ENCODE peak calls at places on chromosomes 4 and X, in nine cellular contexts. W, M, Z, O, G, P, L, N and I are unnamed samples.
A peak's percentile ranks its signal among the peaks of the same experiment; 100 is the strongest.

GRCh38 chr4:80201326-80202151 is 4.2 kb downstream of the PRDM8 start:
- DNase-seq in O (peak; percentile 59), P (peak; percentile 80), M (peak; percentile 54), Z (peak; percentile 48), G (no peak), W (peak; percentile 54), N (no peak), L (no peak), I (no peak)

GRCh38 chr4:19213388-19213787 is 1038.3 kb upstream of the SLIT2 start:
- DNase-seq in M (peak; percentile 1), L (no peak), O (no peak), P (no peak), Z (no peak), N (no peak), G (no peak), W (no peak), I (no peak)

GRCh38 chr4:92234393-92235176 is 69.2 kb upstream of the GRID2 start:
- DNase-seq in O (no peak), L (no peak), M (peak; percentile 100), W (no peak), P (no peak), Z (no peak), G (no peak), N (no peak), I (no peak)

GRCh38 chr4:21946858-21947257 is 1.7 kb downstream of the KCNIP4 start:
- DNase-seq in O (no peak), L (no peak), N (no peak), G (no peak), P (no peak), M (no peak), W (no peak), Z (no peak), I (no peak)

GRCh38 chrX:51569561-51569960 is 49.2 kb downstream of the CENPVL3 start:
- DNase-seq in L (no peak), M (no peak), P (no peak), W (no peak), O (no peak), N (no peak), G (no peak), Z (no peak), I (no peak)

GRCh38 chr4:56979674-56980073 is 978 bp downstream of the POLR2B start:
- DNase-seq in M (peak; percentile 46), G (no peak), Z (peak; percentile 45), P (no peak), N (peak; percentile 56), W (peak; percentile 18), O (peak; percentile 36), L (no peak), I (peak; percentile 53)

GRCh38 chr4:8069102-8069752 is 89.4 kb downstream of the ABLIM2 start:
- DNase-seq in W (no peak), G (no peak), M (no peak), L (no peak), O (no peak), N (no peak), Z (no peak), P (no peak), I (no peak)

GRCh38 chr4:102483120-102483519 is 18.0 kb upstream of the NFKB1 start:
- DNase-seq in O (no peak), M (no peak), Z (no peak), G (no peak), L (no peak), N (no peak), W (no peak), P (no peak), I (no peak)

GRCh38 chrX:13898084-13898483 is 81.2 kb upstream of the GPM6B start:
- DNase-seq in W (no peak), L (peak; percentile 0), N (peak; percentile 22), Z (peak; percentile 79), G (peak; percentile 77), P (no peak), M (no peak), O (peak; percentile 32), I (no peak)

GRCh38 chr4:85686398-85686797 is 211.4 kb downstream of the ARHGAP24 start:
- DNase-seq in P (no peak), W (no peak), O (no peak), Z (no peak), M (no peak), N (no peak), L (no peak), G (no peak), I (no peak)

GRCh38 chr4:100497729-100498250 is 20.0 kb downstream of the EMCN start:
- DNase-seq in G (no peak), M (no peak), Z (no peak), N (no peak), L (no peak), W (no peak), P (no peak), O (no peak), I (no peak)

GRCh38 chr4:53039741-53040458 is 177.8 kb downstream of the RASL11B start:
- DNase-seq in M (no peak), N (no peak), P (no peak), W (no peak), O (no peak), G (no peak), Z (no peak), L (no peak), I (no peak)

GRCh38 chr4:8729408-8730149 is 137.0 kb downstream of the CPZ start:
- DNase-seq in G (no peak), M (no peak), Z (no peak), L (no peak), P (no peak), O (no peak), N (no peak), W (no peak), I (peak; percentile 29)

GRCh38 chr4:19514276-19515070 is 737.2 kb upstream of the SLIT2 start:
- DNase-seq in N (no peak), P (no peak), L (no peak), M (no peak), W (no peak), O (no peak), Z (no peak), G (no peak), I (no peak)

GRCh38 chrX:153818571-153819397 is 11.6 kb downstream of the PDZD4 start:
- DNase-seq in P (peak; percentile 56), O (peak; percentile 48), M (no peak), Z (peak; percentile 66), W (peak; percentile 39), G (peak; percentile 14), N (no peak), L (peak; percentile 64), I (peak; percentile 56)

GRCh38 chrX:21412883-21413282 is 38.7 kb downstream of the CNKSR2 start:
- DNase-seq in O (no peak), G (no peak), M (peak; percentile 23), Z (no peak), W (no peak), N (no peak), L (no peak), P (no peak), I (no peak)

GRCh38 chr4:124079174-124079780 is 633.3 kb downstream of the ANKRD50 start:
- DNase-seq in N (no peak), P (no peak), L (no peak), Z (no peak), M (peak; percentile 58), G (no peak), W (no peak), O (no peak), I (no peak)

GRCh38 chr4:85147481-85148076 is 181.1 kb upstream of the WDFY3 start:
- DNase-seq in W (no peak), Z (peak; percentile 86), N (peak; percentile 83), G (peak; percentile 86), P (no peak), L (peak; percentile 71), O (peak; percentile 47), M (peak; percentile 80), I (peak; percentile 57)

GRCh38 chrX:1657367-1658082 is 42.7 kb downstream of the ASMT start:
- DNase-seq in O (peak; percentile 29), Z (no peak), M (peak; percentile 76), N (no peak), L (peak; percentile 48), P (peak; percentile 28), G (no peak), W (peak; percentile 28), I (peak; percentile 61)

GRCh38 chr4:64158648-64159326 is 250.5 kb downstream of the TECRL start:
- DNase-seq in N (peak; percentile 96), P (no peak), W (no peak), O (peak; percentile 60), G (peak; percentile 68), Z (peak; percentile 82), M (peak; percentile 74), L (peak; percentile 64), I (peak; percentile 54)

GRCh38 chrX:133482345-133483041 is 67.2 kb upstream of the GPC4 start:
- DNase-seq in Z (no peak), G (no peak), M (no peak), W (no peak), L (no peak), O (no peak), N (no peak), P (no peak), I (no peak)

GRCh38 chrX:111040377-111041017 is 55.5 kb upstream of the PAK3 start:
- DNase-seq in N (no peak), P (no peak), M (peak; percentile 25), W (no peak), Z (no peak), L (no peak), O (no peak), G (no peak), I (no peak)

GRCh38 chrX:95703696-95704095 is 980.9 kb upstream of the DIAPH2 start:
- DNase-seq in M (peak; percentile 3), W (no peak), L (no peak), G (no peak), P (no peak), Z (no peak), N (peak; percentile 89), O (no peak), I (no peak)

GRCh38 chr4:123495530-123495929 is 98.9 kb downstream of the SPRY1 start:
- DNase-seq in W (no peak), Z (no peak), M (peak; percentile 28), O (no peak), G (no peak), P (no peak), N (no peak), L (no peak), I (no peak)

GRCh38 chrX:15464704-15465103 is 28.4 kb downstream of the PIR start:
- DNase-seq in W (no peak), Z (no peak), M (no peak), P (no peak), L (no peak), G (no peak), O (no peak), N (no peak), I (no peak)

GRCh38 chrX:40177489-40177888 is 79.7 kb upstream of the BCOR start:
- DNase-seq in P (no peak), O (no peak), Z (no peak), W (no peak), N (no peak), M (no peak), L (no peak), G (no peak), I (no peak)

GRCh38 chr4:107255596-107255995 is 219.5 kb upstream of the DKK2 start:
- DNase-seq in W (no peak), Z (no peak), P (no peak), O (no peak), L (no peak), M (peak; percentile 18), G (no peak), N (no peak), I (no peak)

GRCh38 chr4:825063-825968 is 613 bp downstream of the CPLX1 start:
- DNase-seq in G (no peak), P (no peak), O (no peak), M (peak; percentile 18), L (no peak), W (peak; percentile 7), N (no peak), Z (no peak), I (no peak)

GRCh38 chrX:150768132-150768485 is 74.9 kb downstream of the MTMR1 start:
- DNase-seq in L (no peak), P (no peak), M (peak; percentile 20), Z (no peak), N (no peak), W (no peak), O (no peak), G (no peak), I (no peak)